ENCODE peak calls at places on chromosome 7, in nine cellular contexts. U is AG04450; N is hepatocyte; M is RWPE1; B is CD4-positive, alpha-beta T cell; C is IMR-90; X is HCT116; G is lower lobe of right lung; F is substantia nigra. H is an unnamed sample.

GRCh38 chr7:127189885-127190284 is 62.9 kb downstream of the GRM8 start:
- DNase-seq in C (no peak), B (no peak), U (no peak), X (no peak), F (peak), M (no peak), G (no peak), N (no peak), H (no peak)

GRCh38 chr7:69868921-69869320 is 270.6 kb downstream of the AUTS2 start:
- DNase-seq in F (no peak), B (no peak), X (no peak), U (no peak), N (no peak), M (no peak), G (no peak), C (no peak), H (no peak)

GRCh38 chr7:135670179-135670578 is 7.9 kb downstream of the STMP1 start:
- DNase-seq in N (no peak), U (no peak), B (no peak), C (peak), G (no peak), M (peak), X (no peak), F (no peak), H (no peak)

GRCh38 chr7:86745019-86745745 is 101.5 kb downstream of the GRM3 start:
- DNase-seq in G (no peak), M (no peak), B (no peak), U (no peak), F (no peak), N (no peak), C (no peak), X (no peak), H (no peak)

GRCh38 chr7:122688385-122688998 is 10.4 kb downstream of the RNF133 start:
- DNase-seq in X (no peak), C (no peak), N (no peak), F (no peak), M (no peak), U (no peak), B (no peak), G (no peak), H (no peak)

GRCh38 chr7:102415685-102416225 is 17.6 kb upstream of the ORAI2 start:
- DNase-seq in X (no peak), C (no peak), N (no peak), M (no peak), U (no peak), G (peak), B (peak), F (peak), H (no peak)

GRCh38 chr7:140260338-140260737 is 83.6 kb upstream of the KDM7A start:
- DNase-seq in U (no peak), X (no peak), B (no peak), C (no peak), N (no peak), G (no peak), M (no peak), F (no peak), H (no peak)

GRCh38 chr7:27204851-27205322 is 5.0 kb upstream of the HOXA13 start:
- DNase-seq in F (no peak), G (no peak), M (no peak), N (no peak), U (no peak), C (no peak), X (no peak), B (no peak), H (no peak)

GRCh38 chr7:75735059-75735458 is 3.7 kb downstream of the HIP1 start:
- DNase-seq in U (no peak), N (no peak), X (no peak), C (no peak), F (no peak), G (no peak), M (no peak), B (no peak), H (no peak)

GRCh38 chr7:5362466-5362865 is 61.2 kb downstream of the TNRC18 start:
- DNase-seq in C (no peak), U (no peak), N (no peak), M (no peak), F (no peak), B (no peak), X (no peak), G (no peak), H (no peak)

GRCh38 chr7:133056370-133057238 is 25.3 kb downstream of the CHCHD3 start:
- DNase-seq in U (no peak), M (no peak), G (no peak), X (no peak), F (no peak), C (no peak), B (no peak), N (no peak), H (no peak)

GRCh38 chr7:8260871-8261707 is 878 bp downstream of the ICA1 start:
- DNase-seq in G (peak), X (no peak), C (no peak), N (peak), U (no peak), B (no peak), M (peak), F (no peak), H (no peak)

GRCh38 chr7:1920266-1920681 is 250.2 kb downstream of the ELFN1 start:
- DNase-seq in G (peak), N (no peak), U (no peak), F (no peak), M (no peak), C (no peak), X (no peak), B (peak), H (no peak)

GRCh38 chr7:12685550-12685949 is 1.9 kb upstream of the ARL4A start:
- DNase-seq in F (peak), U (no peak), G (no peak), B (no peak), X (no peak), M (no peak), C (peak), N (peak), H (no peak)

GRCh38 chr7:44767912-44768662 is 19.4 kb downstream of the ZMIZ2 start:
- DNase-seq in C (peak), M (no peak), U (peak), X (no peak), G (no peak), F (peak), B (peak), N (peak), H (no peak)

GRCh38 chr7:12642539-12642938 is 44.9 kb upstream of the ARL4A start:
- DNase-seq in X (no peak), F (no peak), M (no peak), B (no peak), N (no peak), G (no peak), U (no peak), C (no peak), H (no peak)

GRCh38 chr7:21887353-21887752 is 58.3 kb downstream of the CDCA7L start:
- DNase-seq in N (no peak), G (no peak), U (no peak), M (no peak), B (no peak), F (no peak), X (no peak), C (no peak), H (no peak)

GRCh38 chr7:54904130-54904529 is 114.7 kb upstream of the EGFR start:
- DNase-seq in M (no peak), U (peak), N (no peak), C (peak), B (no peak), G (no peak), X (no peak), F (no peak), H (no peak)

GRCh38 chr7:140541513-140542192 is 62.3 kb upstream of the MKRN1 start:
- DNase-seq in B (no peak), U (peak), C (peak), F (no peak), G (no peak), X (peak), M (peak), N (peak), H (no peak)

GRCh38 chr7:7294914-7295313 is 112.6 kb downstream of the C1GALT1 start:
- DNase-seq in X (no peak), U (no peak), C (no peak), M (no peak), N (no peak), B (no peak), G (no peak), F (no peak), H (no peak)

GRCh38 chr7:145511014-145511413 is 605.6 kb upstream of the CNTNAP2 start:
- DNase-seq in X (no peak), C (no peak), U (no peak), N (no peak), F (no peak), B (no peak), G (no peak), M (no peak), H (no peak)

GRCh38 chr7:123030631-123031030 is 35.1 kb upstream of the TAS2R16 start:
- DNase-seq in G (no peak), C (no peak), F (no peak), M (no peak), X (no peak), B (no peak), U (no peak), N (no peak), H (no peak)

GRCh38 chr7:12423355-12423994 is 19.8 kb upstream of the VWDE start:
- DNase-seq in B (no peak), U (no peak), X (no peak), C (peak), M (peak), N (no peak), G (no peak), F (no peak), H (no peak)

GRCh38 chr7:100372694-100373093 is 593 bp upstream of the PILRA start:
- DNase-seq in G (no peak), C (no peak), N (no peak), X (no peak), M (no peak), U (no peak), F (no peak), B (no peak), H (no peak)

GRCh38 chr7:44622342-44623151 is 16.1 kb downstream of the OGDH start:
- DNase-seq in B (no peak), M (peak), G (no peak), F (no peak), C (peak), U (no peak), X (no peak), N (peak), H (no peak)

GRCh38 chr7:2726316-2727018 is 38.5 kb downstream of the AMZ1 start:
- DNase-seq in C (no peak), G (peak), N (no peak), X (no peak), U (no peak), F (no peak), M (no peak), B (no peak), H (no peak)

GRCh38 chr7:5350600-5351385 is 68.0 kb downstream of the SLC29A4 start:
- DNase-seq in F (no peak), B (no peak), X (no peak), N (no peak), C (no peak), M (no peak), U (no peak), G (no peak), H (no peak)

GRCh38 chr7:151666886-151667285 is 147.2 kb upstream of the RHEB start:
- DNase-seq in X (no peak), N (no peak), F (no peak), G (no peak), C (no peak), B (no peak), M (no peak), U (no peak), H (no peak)

GRCh38 chr7:3338161-3338560 is 37.1 kb downstream of the SDK1 start:
- DNase-seq in C (no peak), F (no peak), X (no peak), M (no peak), N (no peak), B (no peak), G (no peak), U (no peak), H (no peak)

GRCh38 chr7:129719980-129720732 is 108.6 kb downstream of the NRF1 start:
- DNase-seq in C (peak), X (no peak), B (no peak), M (no peak), F (no peak), G (no peak), U (no peak), N (no peak), H (no peak)

GRCh38 chr7:101362334-101363195 is at the start of gene COL26A1:
- DNase-seq in U (no peak), F (no peak), B (no peak), X (no peak), C (no peak), G (peak), M (no peak), N (peak), H (no peak)

GRCh38 chr7:40220421-40220911 is 85.7 kb downstream of the SUGCT start:
- DNase-seq in B (no peak), N (no peak), C (peak), M (no peak), X (no peak), U (no peak), F (no peak), G (no peak), H (no peak)

GRCh38 chr7:47039089-47039648 is 542.7 kb downstream of the TNS3 start:
- DNase-seq in N (no peak), F (no peak), C (no peak), M (no peak), U (no peak), B (no peak), X (no peak), G (no peak), H (no peak)

GRCh38 chr7:137874390-137874789 is 27.6 kb upstream of the DGKI start:
- DNase-seq in X (no peak), N (peak), U (peak), G (no peak), C (peak), F (no peak), M (no peak), B (no peak), H (no peak)

DNA sequence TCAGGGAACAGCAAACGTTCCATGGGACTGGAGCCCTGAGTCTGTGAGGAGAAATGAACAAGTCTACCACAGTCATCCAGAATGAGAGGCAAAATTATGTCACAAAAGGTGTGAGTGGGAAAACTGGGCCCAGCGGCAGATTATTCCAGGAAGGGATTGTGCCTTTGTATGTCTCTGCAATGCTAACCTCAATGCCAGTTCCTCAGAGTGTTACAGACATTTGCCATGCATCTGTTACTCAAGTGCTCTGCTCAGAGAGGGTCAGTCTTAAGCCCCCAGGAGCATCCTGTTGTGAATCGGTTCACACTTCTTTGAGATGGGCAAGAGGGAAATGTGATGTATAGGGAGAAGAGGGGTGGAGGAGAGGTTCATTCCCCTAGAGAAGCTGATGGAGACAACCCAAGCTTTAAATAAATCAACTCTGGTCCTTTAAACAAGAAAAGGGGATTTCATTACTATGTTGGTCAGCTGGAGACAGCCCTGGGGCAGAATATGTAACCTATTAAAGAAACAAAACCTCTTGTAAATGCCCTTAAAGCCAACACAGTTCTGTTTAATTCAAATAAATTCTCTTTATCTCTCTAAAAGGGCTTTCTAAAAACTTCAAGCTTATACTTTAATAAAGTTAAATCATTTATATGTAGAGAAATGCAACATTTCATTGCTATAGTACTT is 85.9 kb upstream of the GRB10 start:
- DNase-seq in U (no peak), M (no peak), F (no peak), C (peak), B (no peak), X (no peak), G (no peak), N (no peak), H (no peak)
- H3K27ac ChIP-seq in U (no peak), M (no peak), F (peak), C (no peak), B (no peak), X (no peak), G (no peak), N (no peak), H (peak)

GRCh38 chr7:98755138-98755898 is 114.5 kb downstream of the TMEM130 start:
- DNase-seq in X (no peak), N (no peak), U (no peak), M (no peak), C (no peak), G (no peak), B (no peak), F (no peak), H (no peak)
- H3K27ac ChIP-seq in X (no peak), N (no peak), U (no peak), M (no peak), C (no peak), G (no peak), B (no peak), F (no peak), H (no peak)

GRCh38 chr7:111559665-111560064 is 2.6 kb downstream of the IMMP2L start:
- DNase-seq in B (no peak), N (no peak), M (no peak), C (no peak), X (no peak), G (no peak), U (no peak), F (no peak), H (no peak)

GRCh38 chr7:111560773-111561658 is 1.3 kb downstream of the IMMP2L start:
- DNase-seq in C (peak), U (no peak), F (no peak), M (peak), N (peak), G (no peak), B (no peak), X (no peak), H (no peak)

GRCh38 chr7:111564078-111564477 is 1.8 kb upstream of the IMMP2L start:
- DNase-seq in F (no peak), U (no peak), G (no peak), X (no peak), C (no peak), M (no peak), N (no peak), B (no peak), H (no peak)

GRCh38 chr7:111561909-111562732 is at the start of gene IMMP2L:
- DNase-seq in X (peak), U (peak), C (peak), F (peak), N (peak), M (peak), B (peak), G (peak), H (peak)

DNA sequence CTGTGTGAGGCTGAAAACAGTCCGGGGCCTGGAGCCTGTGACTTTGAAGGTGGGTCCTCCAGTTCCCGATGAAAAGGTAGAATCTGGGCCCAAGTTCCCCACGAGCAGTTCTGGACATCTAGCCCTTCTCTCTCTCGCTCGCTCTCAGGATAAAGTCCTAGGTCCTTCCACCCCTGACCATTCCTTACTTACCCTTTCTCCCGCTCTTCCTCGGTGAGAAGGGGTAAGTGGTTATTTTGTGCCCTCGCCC is 708 bp downstream of the IMMP2L start:
- DNase-seq in X (no peak), F (peak), B (no peak), C (no peak), G (no peak), N (peak), M (no peak), U (no peak), H (no peak)
- H3K27ac ChIP-seq in X (peak), F (peak), B (peak), C (no peak), G (peak), N (peak), M (peak), U (no peak), H (peak)

DNA sequence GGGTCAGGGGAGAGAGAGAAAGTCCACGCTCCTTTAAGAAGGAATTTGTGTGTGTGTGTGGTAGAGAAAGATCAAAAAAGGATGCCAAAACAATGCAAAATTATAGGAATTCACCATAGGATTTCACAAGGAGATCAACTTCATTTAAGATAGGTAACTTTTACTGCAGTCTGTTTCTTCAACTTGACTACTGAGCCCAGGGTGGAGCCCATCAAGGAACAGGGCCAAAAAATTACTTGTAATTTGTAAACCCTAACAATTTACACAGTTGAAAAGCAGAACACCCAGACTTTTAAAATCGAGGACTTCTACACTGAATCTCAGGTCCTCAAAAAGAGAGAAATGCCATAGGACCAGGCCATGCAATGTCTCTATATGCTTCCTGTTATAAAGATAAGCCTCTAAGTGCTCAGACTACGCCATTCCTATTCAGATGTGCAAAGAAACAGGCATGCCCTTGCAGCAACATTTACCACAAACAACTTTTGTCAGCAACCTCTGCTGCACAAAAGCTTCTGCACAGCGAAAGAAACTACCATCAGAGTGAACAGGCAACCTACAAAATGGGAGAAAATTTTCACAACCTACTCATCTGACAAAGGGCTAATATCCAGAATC is 10.6 kb upstream of the GIMAP4 start:
- DNase-seq in N (no peak), F (no peak), G (no peak), M (no peak), X (no peak), C (no peak), B (peak), U (no peak), H (no peak)
- H3K27ac ChIP-seq in N (no peak), F (no peak), G (peak), M (no peak), X (no peak), C (no peak), B (peak), U (no peak), H (no peak)

DNA sequence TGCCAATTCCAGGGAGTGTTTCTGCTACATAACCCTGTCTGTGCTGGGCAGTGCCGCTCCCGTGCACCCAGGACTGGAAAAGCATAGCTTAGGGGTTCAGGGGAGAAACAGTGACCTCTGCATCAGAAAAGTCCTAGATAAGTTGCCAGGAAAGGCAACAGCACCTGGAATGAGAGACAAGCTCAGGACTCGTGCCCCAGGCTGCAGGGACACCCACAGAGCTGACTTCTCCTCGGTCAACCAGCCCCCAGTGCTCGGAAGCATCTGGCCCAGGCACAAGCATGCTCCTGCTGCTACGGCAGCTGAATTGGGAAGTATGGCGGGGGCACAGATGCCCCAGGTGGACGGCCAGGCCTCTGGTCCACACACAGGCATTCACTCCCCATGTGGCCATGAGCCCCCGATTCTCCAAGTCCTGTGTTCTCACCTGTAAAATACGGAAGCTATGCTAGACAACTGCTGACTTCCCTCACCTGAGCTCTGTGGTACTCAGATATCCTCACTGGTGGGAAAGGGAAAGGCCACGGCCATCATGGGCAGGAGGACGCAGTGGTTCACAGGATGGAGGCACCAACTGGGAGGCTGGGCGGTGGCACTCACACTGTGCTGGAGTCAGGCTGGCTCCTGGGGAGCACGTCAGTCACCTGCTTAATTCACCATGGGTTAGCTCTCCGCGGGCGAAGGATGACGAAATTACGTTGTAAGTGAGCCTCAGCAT is 220.5 kb downstream of the PTPRN2 start:
- DNase-seq in N (no peak), X (no peak), C (no peak), U (no peak), G (no peak), B (no peak), F (no peak), M (no peak), H (no peak)
- H3K27ac ChIP-seq in N (no peak), X (no peak), C (no peak), U (no peak), G (no peak), B (no peak), F (no peak), M (no peak), H (no peak)